ENCODE peak calls at places on chromosomes 11 and 22, in eight cellular contexts. One of them, this sample, is unnamed.

GRCh38 chr11:93842461-93842860 is 8.0 kb downstream of the VSTM5 start:
- DNase-seq in cardiac fibroblast: peak
- DNase-seq in AG04450: peak
- DNase-seq in dorsolateral prefrontal cortex: no peak
- DNase-seq in lower lobe of right lung: no peak
- DNase-seq in heart right ventricle: no peak
- DNase-seq in CD8-positive, alpha-beta memory T cell: no peak
- DNase-seq in coronary artery: no peak
- DNase-seq in this sample: peak

GRCh38 chr22:47299879-47300697 is 537.6 kb downstream of the TBC1D22A start:
- DNase-seq in cardiac fibroblast: no peak
- DNase-seq in AG04450: no peak
- DNase-seq in dorsolateral prefrontal cortex: no peak
- DNase-seq in lower lobe of right lung: no peak
- DNase-seq in heart right ventricle: no peak
- DNase-seq in CD8-positive, alpha-beta memory T cell: no peak
- DNase-seq in coronary artery: peak
- DNase-seq in this sample: no peak

GRCh38 chr11:123251656-123252344 is 56.8 kb upstream of the CLMP start:
- DNase-seq in cardiac fibroblast: peak
- DNase-seq in AG04450: no peak
- DNase-seq in dorsolateral prefrontal cortex: peak
- DNase-seq in lower lobe of right lung: no peak
- DNase-seq in heart right ventricle: peak
- DNase-seq in CD8-positive, alpha-beta memory T cell: no peak
- DNase-seq in coronary artery: peak
- DNase-seq in this sample: peak

GRCh38 chr11:111627591-111627990 is 25.3 kb downstream of the SIK2 start:
- DNase-seq in cardiac fibroblast: no peak
- DNase-seq in AG04450: no peak
- DNase-seq in dorsolateral prefrontal cortex: no peak
- DNase-seq in lower lobe of right lung: no peak
- DNase-seq in heart right ventricle: no peak
- DNase-seq in CD8-positive, alpha-beta memory T cell: no peak
- DNase-seq in coronary artery: no peak
- DNase-seq in this sample: no peak

GRCh38 chr11:12066799-12067508 is 43.4 kb upstream of the MICAL2 start:
- DNase-seq in cardiac fibroblast: peak
- DNase-seq in AG04450: no peak
- DNase-seq in dorsolateral prefrontal cortex: peak
- DNase-seq in lower lobe of right lung: peak
- DNase-seq in heart right ventricle: no peak
- DNase-seq in CD8-positive, alpha-beta memory T cell: no peak
- DNase-seq in coronary artery: no peak
- DNase-seq in this sample: peak

GRCh38 chr22:41028841-41029240 is 63.6 kb upstream of the EP300 start:
- DNase-seq in cardiac fibroblast: peak
- DNase-seq in AG04450: peak
- DNase-seq in dorsolateral prefrontal cortex: no peak
- DNase-seq in lower lobe of right lung: no peak
- DNase-seq in heart right ventricle: no peak
- DNase-seq in CD8-positive, alpha-beta memory T cell: no peak
- DNase-seq in coronary artery: no peak
- DNase-seq in this sample: no peak

GRCh38 chr11:9260182-9261146 is 4.7 kb downstream of the DENND5A start:
- DNase-seq in cardiac fibroblast: peak
- DNase-seq in AG04450: no peak
- DNase-seq in dorsolateral prefrontal cortex: no peak
- DNase-seq in lower lobe of right lung: no peak
- DNase-seq in heart right ventricle: no peak
- DNase-seq in CD8-positive, alpha-beta memory T cell: no peak
- DNase-seq in coronary artery: no peak
- DNase-seq in this sample: no peak

GRCh38 chr11:132402056-132402684 is 1031.8 kb downstream of the NTM start:
- DNase-seq in cardiac fibroblast: peak
- DNase-seq in AG04450: peak
- DNase-seq in dorsolateral prefrontal cortex: peak
- DNase-seq in lower lobe of right lung: no peak
- DNase-seq in heart right ventricle: peak
- DNase-seq in CD8-positive, alpha-beta memory T cell: no peak
- DNase-seq in coronary artery: no peak
- DNase-seq in this sample: no peak

GRCh38 chr11:71425409-71425808 is 22.8 kb downstream of the DHCR7 start:
- DNase-seq in cardiac fibroblast: no peak
- DNase-seq in AG04450: no peak
- DNase-seq in dorsolateral prefrontal cortex: no peak
- DNase-seq in lower lobe of right lung: no peak
- DNase-seq in heart right ventricle: no peak
- DNase-seq in CD8-positive, alpha-beta memory T cell: no peak
- DNase-seq in coronary artery: no peak
- DNase-seq in this sample: no peak

GRCh38 chr11:11171285-11171684 is 181.8 kb downstream of the CSNK2A3 start:
- DNase-seq in cardiac fibroblast: no peak
- DNase-seq in AG04450: no peak
- DNase-seq in dorsolateral prefrontal cortex: no peak
- DNase-seq in lower lobe of right lung: no peak
- DNase-seq in heart right ventricle: no peak
- DNase-seq in CD8-positive, alpha-beta memory T cell: no peak
- DNase-seq in coronary artery: no peak
- DNase-seq in this sample: no peak

DNA sequence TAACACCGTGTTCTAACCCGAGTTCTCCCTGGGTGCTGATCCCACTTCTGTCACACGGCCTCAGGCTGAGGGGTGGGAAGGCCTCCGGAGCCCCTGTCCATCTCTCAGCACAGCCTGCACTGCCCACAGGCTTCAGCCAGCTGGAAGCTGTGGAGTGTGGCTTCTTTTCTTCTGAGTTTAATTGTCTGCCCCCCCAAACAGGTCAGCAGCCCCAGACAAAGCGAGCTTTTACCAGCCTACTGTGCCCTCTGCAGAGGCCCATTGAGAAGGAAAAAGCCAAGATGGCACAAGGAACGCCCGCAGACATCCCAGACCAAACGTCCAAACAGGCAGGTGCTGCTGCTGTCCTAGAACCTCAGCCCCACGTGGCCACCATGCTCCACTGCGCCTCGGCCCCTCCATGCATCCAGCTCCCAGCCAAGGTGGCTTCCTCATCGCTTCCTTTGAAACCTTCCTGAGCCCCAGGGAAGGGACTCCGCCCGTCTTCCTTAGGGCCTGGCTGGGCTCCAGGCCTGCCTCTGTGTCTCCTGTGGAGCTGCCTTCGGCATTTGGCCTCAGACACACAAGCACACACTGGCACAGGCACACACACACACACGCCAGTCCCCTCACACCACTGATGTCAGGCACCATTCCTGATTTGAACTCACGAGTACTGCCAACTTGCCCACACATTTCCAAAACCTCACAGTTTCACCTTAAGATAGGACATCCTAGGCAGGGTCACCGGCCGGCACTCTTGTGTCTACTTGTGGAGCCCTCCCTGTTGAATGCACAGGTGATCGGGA is 1.7 kb downstream of the MOB2 start:
- DNase-seq in cardiac fibroblast: no peak
- DNase-seq in AG04450: no peak
- DNase-seq in dorsolateral prefrontal cortex: no peak
- DNase-seq in lower lobe of right lung: peak
- DNase-seq in heart right ventricle: peak
- DNase-seq in CD8-positive, alpha-beta memory T cell: no peak
- DNase-seq in coronary artery: no peak
- DNase-seq in this sample: peak
- H3K4me3 ChIP-seq in cardiac fibroblast: no peak
- H3K4me3 ChIP-seq in AG04450: no peak
- H3K4me3 ChIP-seq in dorsolateral prefrontal cortex: no peak
- H3K4me3 ChIP-seq in lower lobe of right lung: no peak
- H3K4me3 ChIP-seq in heart right ventricle: no peak
- H3K4me3 ChIP-seq in CD8-positive, alpha-beta memory T cell: no peak
- H3K4me3 ChIP-seq in coronary artery: peak
- H3K4me3 ChIP-seq in this sample: no peak

GRCh38 chr22:20395181-20395896 is 1.4 kb downstream of the ZNF74 start:
- DNase-seq in cardiac fibroblast: no peak
- DNase-seq in AG04450: no peak
- DNase-seq in dorsolateral prefrontal cortex: no peak
- DNase-seq in lower lobe of right lung: no peak
- DNase-seq in heart right ventricle: no peak
- DNase-seq in CD8-positive, alpha-beta memory T cell: no peak
- DNase-seq in coronary artery: peak
- DNase-seq in this sample: no peak
- H3K4me3 ChIP-seq in cardiac fibroblast: no peak
- H3K4me3 ChIP-seq in AG04450: peak
- H3K4me3 ChIP-seq in dorsolateral prefrontal cortex: peak
- H3K4me3 ChIP-seq in lower lobe of right lung: peak
- H3K4me3 ChIP-seq in heart right ventricle: no peak
- H3K4me3 ChIP-seq in CD8-positive, alpha-beta memory T cell: no peak
- H3K4me3 ChIP-seq in coronary artery: peak
- H3K4me3 ChIP-seq in this sample: no peak

GRCh38 chr22:39901519-39902146 is 749 bp downstream of the GRAP2 start:
- DNase-seq in cardiac fibroblast: no peak
- DNase-seq in AG04450: no peak
- DNase-seq in dorsolateral prefrontal cortex: no peak
- DNase-seq in lower lobe of right lung: no peak
- DNase-seq in heart right ventricle: no peak
- DNase-seq in CD8-positive, alpha-beta memory T cell: no peak
- DNase-seq in coronary artery: no peak
- DNase-seq in this sample: no peak
- H3K4me3 ChIP-seq in cardiac fibroblast: no peak
- H3K4me3 ChIP-seq in AG04450: no peak
- H3K4me3 ChIP-seq in dorsolateral prefrontal cortex: no peak
- H3K4me3 ChIP-seq in lower lobe of right lung: peak
- H3K4me3 ChIP-seq in heart right ventricle: peak
- H3K4me3 ChIP-seq in CD8-positive, alpha-beta memory T cell: peak
- H3K4me3 ChIP-seq in coronary artery: no peak
- H3K4me3 ChIP-seq in this sample: no peak

DNA sequence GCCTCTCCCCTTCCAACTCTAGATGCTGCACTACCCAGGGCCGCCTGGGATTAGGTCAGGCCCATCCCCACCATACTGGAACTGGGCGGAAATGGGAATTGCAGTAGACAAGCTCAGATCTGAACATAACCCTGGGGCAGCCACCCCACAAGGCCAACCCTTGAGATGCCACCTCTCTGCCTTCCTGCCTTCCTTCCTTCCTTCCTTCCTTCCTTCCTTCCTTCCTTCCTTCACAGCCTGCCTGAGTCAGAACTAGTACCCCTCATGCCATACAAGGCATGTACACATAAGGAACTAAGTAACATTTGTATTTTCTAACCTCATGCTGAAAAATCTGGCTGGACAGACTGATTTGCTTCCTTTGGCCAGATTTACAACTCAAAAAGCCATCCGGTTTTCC is 28.0 kb downstream of the SHISAL1 start:
- DNase-seq in cardiac fibroblast: no peak
- DNase-seq in AG04450: no peak
- DNase-seq in dorsolateral prefrontal cortex: no peak
- DNase-seq in lower lobe of right lung: no peak
- DNase-seq in heart right ventricle: no peak
- DNase-seq in CD8-positive, alpha-beta memory T cell: no peak
- DNase-seq in coronary artery: no peak
- DNase-seq in this sample: no peak
- H3K4me3 ChIP-seq in cardiac fibroblast: no peak
- H3K4me3 ChIP-seq in AG04450: no peak
- H3K4me3 ChIP-seq in dorsolateral prefrontal cortex: no peak
- H3K4me3 ChIP-seq in lower lobe of right lung: no peak
- H3K4me3 ChIP-seq in heart right ventricle: no peak
- H3K4me3 ChIP-seq in CD8-positive, alpha-beta memory T cell: no peak
- H3K4me3 ChIP-seq in coronary artery: no peak
- H3K4me3 ChIP-seq in this sample: no peak

This sample was measured in colonic mucosa.